ENCODE peak calls at places on chromosome 10, in ten cellular contexts. P is Panc1; T is CD8-positive, alpha-beta T cell; Z is colonic mucosa; G is A673; O is uterus; Y is iPS DF 6.9; H is IMR-90; X is SK-N-SH; U is trophoblast cell. E is an unnamed sample.

GRCh38 chr10:73281097-73281496 is 28.7 kb upstream of the MRPS16 start:
- DNase-seq in P (no peak), T (no peak), Z (no peak), G (no peak), O (no peak), Y (no peak), H (no peak), X (no peak), U (no peak), E (no peak)

GRCh38 chr10:48543445-48543844 is 61.4 kb downstream of the ARHGAP22 start:
- DNase-seq in P (no peak), T (no peak), Z (no peak), G (no peak), O (no peak), Y (no peak), H (peak; percentile 21), X (no peak), U (peak; percentile 68), E (no peak)

GRCh38 chr10:3239066-3239919 is 66.7 kb upstream of the PITRM1 start:
- DNase-seq in P (peak; percentile 39), T (peak; percentile 38), Z (peak; percentile 74), G (peak; percentile 66), O (peak; percentile 77), Y (peak; percentile 54), H (peak; percentile 68), X (peak; percentile 81), U (no peak), E (peak; percentile 37)

GRCh38 chr10:26334932-26335573 is 103.1 kb upstream of the APBB1IP start:
- DNase-seq in P (peak; percentile 60), T (peak; percentile 31), Z (peak; percentile 45), G (peak; percentile 81), O (peak; percentile 18), Y (peak; percentile 54), H (peak; percentile 6), X (peak; percentile 43), U (peak; percentile 70), E (peak; percentile 25)

GRCh38 chr10:97943294-97943693 is 87.1 kb downstream of the CRTAC1 start:
- DNase-seq in P (no peak), T (no peak), Z (no peak), G (no peak), O (no peak), Y (no peak), H (no peak), X (no peak), U (no peak), E (no peak)

GRCh38 chr10:22853906-22854447 is 73.9 kb upstream of the ARMC3 start:
- DNase-seq in P (no peak), T (no peak), Z (no peak), G (no peak), O (no peak), Y (no peak), H (no peak), X (no peak), U (no peak), E (no peak)

GRCh38 chr10:130559213-130559944 is 423.2 kb downstream of the GLRX3 start:
- DNase-seq in P (no peak), T (no peak), Z (no peak), G (no peak), O (no peak), Y (no peak), H (no peak), X (no peak), U (peak; percentile 18), E (no peak)

GRCh38 chr10:20489961-20490360 is 407.1 kb downstream of the NEBL start:
- DNase-seq in P (no peak), T (no peak), Z (no peak), G (no peak), O (no peak), Y (no peak), H (no peak), X (no peak), U (peak; percentile 45), E (no peak)

GRCh38 chr10:1605121-1605520 is 132.2 kb downstream of the ADARB2 start:
- DNase-seq in P (no peak), T (no peak), Z (no peak), G (no peak), O (no peak), Y (no peak), H (no peak), X (no peak), U (no peak), E (no peak)

GRCh38 chr10:1604246-1604645 is 133.1 kb downstream of the ADARB2 start:
- DNase-seq in P (no peak), T (no peak), Z (no peak), G (no peak), O (no peak), Y (no peak), H (no peak), X (no peak), U (no peak), E (no peak)

GRCh38 chr10:1601371-1601906 is 135.9 kb downstream of the ADARB2 start:
- DNase-seq in P (no peak), T (no peak), Z (no peak), G (no peak), O (no peak), Y (no peak), H (no peak), X (no peak), U (no peak), E (no peak)

GRCh38 chr10:1602037-1602471 is 135.3 kb downstream of the ADARB2 start:
- DNase-seq in P (no peak), T (no peak), Z (no peak), G (no peak), O (no peak), Y (no peak), H (no peak), X (no peak), U (no peak), E (no peak)

DNA sequence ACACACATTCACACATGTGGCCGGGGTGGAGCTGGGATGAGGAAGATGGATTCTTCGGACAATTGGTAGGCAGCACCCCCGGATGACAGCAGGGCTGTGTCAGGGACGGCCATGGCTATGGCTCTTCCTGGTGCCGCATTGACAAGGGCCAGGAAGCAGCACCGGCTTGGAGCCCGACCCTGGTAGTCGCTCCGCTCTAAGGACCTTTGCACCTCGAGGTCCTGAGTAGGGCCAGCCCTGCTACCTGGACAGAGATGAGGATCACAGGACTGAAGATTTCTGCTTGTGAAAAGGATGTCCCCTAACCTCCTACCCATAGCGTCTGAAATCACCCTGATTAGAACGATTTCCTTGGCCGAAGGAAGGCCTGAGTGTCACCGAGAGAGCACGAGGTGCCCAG is 134.1 kb downstream of the ADARB2 start:
- DNase-seq in P (no peak), T (no peak), Z (no peak), G (no peak), O (no peak), Y (no peak), H (no peak), X (no peak), U (no peak), E (no peak)
- H3K27me3 ChIP-seq in P (peaks cover 2% of the 10 kb centered on the region), T (no peaks in the 10 kb centered on the region), Z (peaks cover 3% of the 10 kb centered on the region), G (peaks cover 79% of the 10 kb centered on the region), O (no peaks in the 10 kb centered on the region), Y (no peaks in the 10 kb centered on the region), H (no peaks in the 10 kb centered on the region), X (no peaks in the 10 kb centered on the region), U (no peaks in the 10 kb centered on the region), E (peaks cover 2% of the 10 kb centered on the region)

GRCh38 chr10:50620899-50621298 is 2.9 kb downstream of the SGMS1 start:
- DNase-seq in P (no peak), T (no peak), Z (no peak), G (no peak), O (no peak), Y (no peak), H (no peak), X (no peak), U (no peak), E (no peak)

GRCh38 chr10:50621981-50622496 is 1.7 kb downstream of the SGMS1 start:
- DNase-seq in P (peak; percentile 72), T (peak; percentile 44), Z (peak; percentile 96), G (peak; percentile 62), O (peak; percentile 97), Y (no peak), H (peak; percentile 96), X (peak; percentile 69), U (peak; percentile 49), E (peak; percentile 95)

GRCh38 chr10:50619171-50619570 is 4.6 kb downstream of the SGMS1 start:
- DNase-seq in P (no peak), T (no peak), Z (no peak), G (no peak), O (no peak), Y (no peak), H (no peak), X (no peak), U (no peak), E (no peak)

GRCh38 chr10:50618624-50619023 is 5.1 kb downstream of the SGMS1 start:
- DNase-seq in P (no peak), T (no peak), Z (no peak), G (no peak), O (no peak), Y (no peak), H (no peak), X (no peak), U (no peak), E (no peak)

GRCh38 chr10:50619882-50620281 is 3.9 kb downstream of the SGMS1 start:
- DNase-seq in P (no peak), T (no peak), Z (no peak), G (no peak), O (no peak), Y (no peak), H (no peak), X (no peak), U (no peak), E (no peak)
- H3K4me3 ChIP-seq in P (no peak overlapping the region), T (no peak overlapping the region), Z (no peak overlapping the region), G (no peak overlapping the region), O (no peak overlapping the region), Y (no peak overlapping the region), H (no peak overlapping the region), X (no peak overlapping the region), U (no peak overlapping the region), E (no peak overlapping the region)

GRCh38 chr10:804787-805634 is 115.5 kb upstream of the DIP2C start:
- DNase-seq in P (no peak), T (no peak), Z (no peak), G (no peak), O (no peak), Y (no peak), H (no peak), X (no peak), U (no peak), E (no peak)
- H3K36me3 ChIP-seq in P (peaks cover 3% of the 10 kb centered on the region), T (peaks cover 7% of the 10 kb centered on the region), Z (peaks cover 6% of the 10 kb centered on the region), G (peaks cover 35% of the 10 kb centered on the region), O (no peaks in the 10 kb centered on the region), Y (peaks cover 9% of the 10 kb centered on the region), H (peaks cover 27% of the 10 kb centered on the region), X (peaks cover 48% of the 10 kb centered on the region), U (peaks cover 51% of the 10 kb centered on the region), E (peaks cover 43% of the 10 kb centered on the region)

GRCh38 chr10:75397571-75397921 is 4.0 kb downstream of the ZNF503 start:
- DNase-seq in P (no peak), T (no peak), Z (no peak), G (no peak), O (peak; percentile 26), Y (no peak), H (no peak), X (no peak), U (no peak), E (no peak)

GRCh38 chr10:75399461-75400162 is 2.0 kb downstream of the ZNF503 start:
- DNase-seq in P (no peak), T (no peak), Z (peak; percentile 83), G (peak; percentile 60), O (peak; percentile 85), Y (no peak), H (peak; percentile 69), X (peak; percentile 88), U (peak; percentile 23), E (peak; percentile 78)

GRCh38 chr10:75396861-75397570 is 4.5 kb downstream of the ZNF503 start:
- DNase-seq in P (no peak), T (no peak), Z (peak; percentile 33), G (no peak), O (peak; percentile 40), Y (no peak), H (no peak), X (no peak), U (no peak), E (no peak)

GRCh38 chr10:75398630-75399460 is 2.7 kb downstream of the ZNF503 start:
- DNase-seq in P (no peak), T (no peak), Z (peak; percentile 22), G (no peak), O (peak; percentile 59), Y (no peak), H (no peak), X (no peak), U (no peak), E (peak; percentile 61)

DNA sequence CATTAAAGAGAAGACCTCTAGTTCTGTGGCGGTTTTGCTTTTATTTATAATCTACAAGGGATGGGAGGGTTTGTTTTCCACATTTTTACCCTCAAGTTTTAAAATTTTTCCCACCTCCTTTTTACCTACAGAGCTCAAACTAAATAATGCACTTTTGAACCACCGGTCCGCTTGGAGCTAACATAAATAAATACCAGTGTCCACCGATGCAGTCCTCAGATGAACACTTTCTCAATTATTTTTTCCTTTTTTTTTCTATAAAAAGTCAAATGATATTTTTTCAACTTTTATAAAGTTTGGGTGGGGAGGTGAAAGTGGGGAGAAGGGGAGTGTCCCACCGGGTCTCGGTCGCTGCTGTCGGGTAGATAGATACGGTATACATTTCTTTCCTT is 3.3 kb downstream of the ZNF503 start:
- DNase-seq in P (no peak), T (no peak), Z (no peak), G (no peak), O (no peak), Y (no peak), H (no peak), X (no peak), U (no peak), E (no peak)
- H3K27me3 ChIP-seq in P (peaks cover 16% of the 10 kb centered on the region), T (peaks cover 25% of the 10 kb centered on the region), Z (peaks cover 6% of the 10 kb centered on the region), G (peaks cover 99% of the 10 kb centered on the region), O (no peaks in the 10 kb centered on the region), Y (peaks cover 68% of the 10 kb centered on the region), H (no peaks in the 10 kb centered on the region), X (no peaks in the 10 kb centered on the region), U (peaks cover 39% of the 10 kb centered on the region), E (no peaks in the 10 kb centered on the region)